ENCODE peak calls at places on chromosomes 4 and X, in five cellular contexts. G, D, K, Q and M are unnamed samples.

GRCh38 chr4:26197018-26197779 is 123.6 kb upstream of the RBPJ start:
- DNase-seq in G (no peak), D (no peak), K (no peak), Q (peak; percentile 97), M (no peak)

GRCh38 chr4:151226004-151226932 is 50.7 kb upstream of the PRSS48 start:
- DNase-seq in G (no peak), D (no peak), K (no peak), Q (peak; percentile 88), M (no peak)

GRCh38 chr4:41106081-41106480 is 108.3 kb downstream of the APBB2 start:
- DNase-seq in G (no peak), D (no peak), K (no peak), Q (no peak), M (no peak)

GRCh38 chrX:39725114-39725513 is 372.6 kb downstream of the BCOR start:
- DNase-seq in G (no peak), D (no peak), K (no peak), Q (no peak), M (no peak)

GRCh38 chr4:156576946-156577345 is 394.7 kb downstream of the PDGFC start:
- DNase-seq in G (no peak), D (no peak), K (no peak), Q (no peak), M (no peak)

GRCh38 chrX:76253432-76253831 is 80.6 kb downstream of the PBDC1 start:
- DNase-seq in G (peak; percentile 52), D (peak; percentile 23), K (peak; percentile 73), Q (peak; percentile 56), M (no peak)

GRCh38 chr4:8641931-8642650 is 49.5 kb downstream of the CPZ start:
- DNase-seq in G (no peak), D (no peak), K (no peak), Q (no peak), M (peak; percentile 51)

GRCh38 chr4:8330821-8331566 is 61.4 kb downstream of the HTRA3 start:
- DNase-seq in G (no peak), D (no peak), K (peak; percentile 31), Q (no peak), M (peak; percentile 86)

GRCh38 chr4:119666653-119667091 is 38.1 kb upstream of the PDE5A start:
- DNase-seq in G (no peak), D (peak; percentile 8), K (no peak), Q (peak; percentile 66), M (no peak)

GRCh38 chr4:1783970-1784369 is 9.1 kb upstream of the FGFR3 start:
- DNase-seq in G (no peak), D (no peak), K (no peak), Q (no peak), M (no peak)

GRCh38 chrX:112851161-112851779 is 10.6 kb upstream of the AMOT start:
- DNase-seq in G (peak; percentile 88), D (no peak), K (peak; percentile 80), Q (no peak), M (no peak)

GRCh38 chr4:155445306-155445705 is 68.5 kb upstream of the MAP9 start:
- DNase-seq in G (no peak), D (no peak), K (no peak), Q (no peak), M (no peak)

GRCh38 chr4:76943129-76943620 is 6.4 kb upstream of the SEPTIN11 start:
- DNase-seq in G (no peak), D (no peak), K (no peak), Q (peak; percentile 75), M (no peak)

GRCh38 chrX:115966920-115967319 is 203.6 kb upstream of the AGTR2 start:
- DNase-seq in G (no peak), D (no peak), K (no peak), Q (no peak), M (no peak)

GRCh38 chr4:118032691-118033090 is 1.6 kb upstream of the NDST3 start:
- DNase-seq in G (no peak), D (no peak), K (peak; percentile 64), Q (peak; percentile 20), M (no peak)

GRCh38 chr4:169492436-169493163 is 119.8 kb downstream of the NEK1 start:
- DNase-seq in G (peak; percentile 43), D (peak; percentile 30), K (peak; percentile 80), Q (peak; percentile 44), M (no peak)

GRCh38 chr4:168630445-168631187 is 133.8 kb downstream of the PALLD start:
- DNase-seq in G (no peak), D (no peak), K (no peak), Q (peak; percentile 88), M (no peak)

GRCh38 chrX:8663325-8663724 is 68.6 kb downstream of the ANOS1 start:
- DNase-seq in G (peak; percentile 36), D (no peak), K (no peak), Q (no peak), M (no peak)

GRCh38 chrX:154739952-154740351 is 10.9 kb downstream of the GAB3 start:
- DNase-seq in G (no peak), D (no peak), K (no peak), Q (no peak), M (no peak)

GRCh38 chr4:186761281-186761897 is 37.7 kb upstream of the FAT1 start:
- DNase-seq in G (no peak), D (no peak), K (no peak), Q (no peak), M (no peak)

GRCh38 chr4:40850496-40850895 is 100.7 kb downstream of the NSUN7 start:
- DNase-seq in G (no peak), D (no peak), K (no peak), Q (no peak), M (no peak)

GRCh38 chr4:39700500-39700899 is 2.6 kb downstream of the UBE2K start:
- DNase-seq in G (no peak), D (no peak), K (no peak), Q (no peak), M (no peak)

GRCh38 chr4:86089053-86089452 is 270.8 kb downstream of the MAPK10 start:
- DNase-seq in G (no peak), D (no peak), K (no peak), Q (no peak), M (no peak)

GRCh38 chrX:130106071-130106470 is 4.2 kb downstream of the ELF4 start:
- DNase-seq in G (no peak), D (no peak), K (no peak), Q (no peak), M (peak; percentile 68)

GRCh38 chr4:89439533-89439932 is 131.9 kb upstream of the GPRIN3 start:
- DNase-seq in G (no peak), D (no peak), K (no peak), Q (no peak), M (no peak)

GRCh38 chr4:67933755-67934154 is 29.5 kb downstream of the TMPRSS11A start:
- DNase-seq in G (no peak), D (no peak), K (no peak), Q (no peak), M (no peak)

GRCh38 chr4:118972167-118972566 is 83.5 kb downstream of the SYNPO2 start:
- DNase-seq in G (no peak), D (no peak), K (no peak), Q (no peak), M (no peak)

GRCh38 chrX:129686422-129686948 is 31.7 kb upstream of the APLN start:
- DNase-seq in G (no peak), D (no peak), K (no peak), Q (peak; percentile 5), M (no peak)

GRCh38 chr4:15658136-15658535 is 3.0 kb upstream of the FBXL5 start:
- DNase-seq in G (no peak), D (no peak), K (no peak), Q (no peak), M (no peak)

GRCh38 chr4:127920521-127920920 is 39.8 kb downstream of the PLK4 start:
- DNase-seq in G (no peak), D (no peak), K (no peak), Q (no peak), M (no peak)

GRCh38 chr4:148248824-148249223 is 193.4 kb downstream of the NR3C2 start:
- DNase-seq in G (no peak), D (no peak), K (no peak), Q (no peak), M (no peak)

GRCh38 chrX:39242187-39242586 is 440.9 kb downstream of the MID1IP1 start:
- DNase-seq in G (peak; percentile 42), D (no peak), K (peak; percentile 73), Q (no peak), M (no peak)

GRCh38 chr4:16437836-16438235 is 211.6 kb upstream of the TAPT1 start:
- DNase-seq in G (no peak), D (no peak), K (no peak), Q (peak; percentile 48), M (no peak)

GRCh38 chr4:102447413-102447812 is 53.7 kb upstream of the NFKB1 start:
- DNase-seq in G (peak; percentile 89), D (no peak), K (no peak), Q (no peak), M (no peak)

GRCh38 chrX:153726286-153727107 is 1.8 kb downstream of the ABCD1 start:
- DNase-seq in G (peak; percentile 83), D (peak; percentile 68), K (peak; percentile 92), Q (peak; percentile 52), M (peak; percentile 89)

GRCh38 chr4:93810340-93810992 is 18.1 kb upstream of the ATOH1 start:
- DNase-seq in G (no peak), D (no peak), K (no peak), Q (no peak), M (no peak)

GRCh38 chrX:139126493-139126892 is 404.0 kb upstream of the F9 start:
- DNase-seq in G (peak; percentile 49), D (peak; percentile 24), K (peak; percentile 80), Q (no peak), M (no peak)

GRCh38 chr4:19944251-19944650 is 307.5 kb upstream of the SLIT2 start:
- DNase-seq in G (peak; percentile 39), D (no peak), K (no peak), Q (no peak), M (no peak)

GRCh38 chr4:140790765-140791164 is 34.6 kb upstream of the TBC1D9 start:
- DNase-seq in G (peak; percentile 50), D (no peak), K (no peak), Q (peak; percentile 5), M (no peak)

GRCh38 chr4:37981844-37982720 is 21.9 kb downstream of the PTTG2 start:
- DNase-seq in G (no peak), D (no peak), K (peak; percentile 74), Q (peak; percentile 18), M (no peak)
- H3K9ac ChIP-seq in G (no peak overlapping the region), D (no peak overlapping the region), K (no peak overlapping the region), Q (no peak overlapping the region), M (no peak overlapping the region)

GRCh38 chrX:103792916-103793540 is 16.4 kb downstream of the PLP1 start:
- DNase-seq in G (no peak), D (no peak), K (no peak), Q (peak; percentile 80), M (no peak)
- H3K4me3 ChIP-seq in G (no peak overlapping the region), D (no peak overlapping the region), K (no peak overlapping the region), Q (peak overlapping the region; percentile 26), M (no peak overlapping the region)

GRCh38 chr4:7041246-7041645 is 1.9 kb upstream of the TADA2B start:
- DNase-seq in G (no peak), D (no peak), K (no peak), Q (no peak), M (no peak)
- H3K9ac ChIP-seq in G (no peak overlapping the region), D (peak overlapping the region; percentile 73), K (no peak overlapping the region), Q (no peak overlapping the region), M (no peak overlapping the region)

GRCh38 chr4:129095811-129096454 is at the start of gene C4orf33:
- DNase-seq in G (peak; percentile 75), D (peak; percentile 57), K (peak; percentile 84), Q (peak; percentile 66), M (peak; percentile 71)
- H3K4me3 ChIP-seq in G (peak within 1 kb of the TSS; percentile 62), D (peak within 1 kb of the TSS; percentile 55), K (peak within 1 kb of the TSS; percentile 81), Q (peak within 1 kb of the TSS; percentile 79), M (peak within 1 kb of the TSS; percentile 98)

GRCh38 chrX:94454159-94454558 is 780.2 kb downstream of the FAM133A start:
- DNase-seq in G (no peak), D (no peak), K (no peak), Q (no peak), M (no peak)
- H3K9ac ChIP-seq in G (no peak overlapping the region), D (no peak overlapping the region), K (no peak overlapping the region), Q (no peak overlapping the region), M (no peak overlapping the region)